ENCODE peak calls at places on chromosomes 3 and 15, in seven cellular contexts. One of them, this sample, is unnamed. For H3K4me1, the result is how much of the 10 kb centered on the place peaks cover.

GRCh38 chr15:60215225-60215963 is 182.4 kb downstream of the ANXA2 start:
- DNase-seq in gastrocnemius medialis: no peak
- DNase-seq in adrenal gland: no peak
- DNase-seq in IMR-90: no peak
- DNase-seq in body of pancreas: no peak
- DNase-seq in breast epithelium: no peak
- DNase-seq in uterus: no peak
- DNase-seq in this sample: no peak

GRCh38 chr15:81293728-81294500 is 30.0 kb downstream of the STARD5 start:
- DNase-seq in body of pancreas: no peak
- DNase-seq in gastrocnemius medialis: no peak
- DNase-seq in breast epithelium: no peak
- DNase-seq in uterus: no peak
- DNase-seq in adrenal gland: no peak
- DNase-seq in IMR-90: no peak
- DNase-seq in this sample: no peak

GRCh38 chr3:51944541-51945021 is 2.4 kb downstream of the PARP3 start:
- DNase-seq in breast epithelium: no peak
- DNase-seq in uterus: no peak
- DNase-seq in gastrocnemius medialis: no peak
- DNase-seq in body of pancreas: peak
- DNase-seq in adrenal gland: no peak
- DNase-seq in IMR-90: no peak
- DNase-seq in this sample: no peak

GRCh38 chr3:87088984-87089841 is 98.3 kb upstream of the VGLL3 start:
- DNase-seq in uterus: peak
- DNase-seq in breast epithelium: no peak
- DNase-seq in body of pancreas: peak
- DNase-seq in adrenal gland: peak
- DNase-seq in gastrocnemius medialis: peak
- DNase-seq in IMR-90: peak
- DNase-seq in this sample: peak

GRCh38 chr3:48516571-48516970 is 12.6 kb upstream of the SHISA5 start:
- DNase-seq in uterus: no peak
- DNase-seq in body of pancreas: no peak
- DNase-seq in breast epithelium: no peak
- DNase-seq in gastrocnemius medialis: no peak
- DNase-seq in IMR-90: no peak
- DNase-seq in adrenal gland: no peak
- DNase-seq in this sample: no peak

GRCh38 chr3:57011022-57011421 is 49.4 kb upstream of the SPATA12 start:
- DNase-seq in IMR-90: no peak
- DNase-seq in uterus: no peak
- DNase-seq in gastrocnemius medialis: no peak
- DNase-seq in breast epithelium: no peak
- DNase-seq in body of pancreas: no peak
- DNase-seq in adrenal gland: no peak
- DNase-seq in this sample: no peak

GRCh38 chr3:189144645-189145044 is 27.1 kb upstream of the TPRG1 start:
- DNase-seq in breast epithelium: no peak
- DNase-seq in IMR-90: peak
- DNase-seq in uterus: no peak
- DNase-seq in adrenal gland: no peak
- DNase-seq in body of pancreas: no peak
- DNase-seq in gastrocnemius medialis: no peak
- DNase-seq in this sample: no peak

GRCh38 chr3:30511524-30512278 is 94.7 kb upstream of the TGFBR2 start:
- DNase-seq in adrenal gland: peak
- DNase-seq in gastrocnemius medialis: peak
- DNase-seq in uterus: no peak
- DNase-seq in body of pancreas: no peak
- DNase-seq in IMR-90: peak
- DNase-seq in breast epithelium: no peak
- DNase-seq in this sample: no peak

GRCh38 chr15:93049914-93050534 is 39.0 kb downstream of the RGMA start:
- DNase-seq in uterus: no peak
- DNase-seq in breast epithelium: no peak
- DNase-seq in gastrocnemius medialis: no peak
- DNase-seq in adrenal gland: no peak
- DNase-seq in body of pancreas: no peak
- DNase-seq in IMR-90: no peak
- DNase-seq in this sample: no peak

GRCh38 chr3:53071882-53072431 is 26.1 kb upstream of the SFMBT1 start:
- DNase-seq in breast epithelium: peak
- DNase-seq in uterus: no peak
- DNase-seq in adrenal gland: no peak
- DNase-seq in IMR-90: no peak
- DNase-seq in gastrocnemius medialis: no peak
- DNase-seq in body of pancreas: no peak
- DNase-seq in this sample: no peak

GRCh38 chr15:71186267-71186666 is 71.0 kb downstream of the THSD4 start:
- DNase-seq in breast epithelium: no peak
- DNase-seq in adrenal gland: peak
- DNase-seq in IMR-90: no peak
- DNase-seq in body of pancreas: no peak
- DNase-seq in uterus: no peak
- DNase-seq in gastrocnemius medialis: no peak
- DNase-seq in this sample: peak

GRCh38 chr15:70855764-70856163 is 1.8 kb upstream of the LARP6 start:
- DNase-seq in uterus: no peak
- DNase-seq in adrenal gland: peak
- DNase-seq in gastrocnemius medialis: no peak
- DNase-seq in breast epithelium: no peak
- DNase-seq in IMR-90: peak
- DNase-seq in body of pancreas: no peak
- DNase-seq in this sample: no peak

GRCh38 chr3:124791639-124792111 is 61.4 kb downstream of the UMPS start:
- DNase-seq in body of pancreas: no peak
- DNase-seq in gastrocnemius medialis: peak
- DNase-seq in breast epithelium: no peak
- DNase-seq in IMR-90: peak
- DNase-seq in adrenal gland: no peak
- DNase-seq in uterus: peak
- DNase-seq in this sample: peak

GRCh38 chr15:65054333-65055200 is 9.4 kb downstream of the SLC51B start:
- DNase-seq in body of pancreas: peak
- DNase-seq in IMR-90: peak
- DNase-seq in breast epithelium: peak
- DNase-seq in adrenal gland: peak
- DNase-seq in gastrocnemius medialis: peak
- DNase-seq in uterus: peak
- DNase-seq in this sample: peak

GRCh38 chr3:141452045-141452444 is 34.8 kb upstream of the RASA2 start:
- DNase-seq in breast epithelium: no peak
- DNase-seq in adrenal gland: no peak
- DNase-seq in body of pancreas: no peak
- DNase-seq in uterus: no peak
- DNase-seq in IMR-90: peak
- DNase-seq in gastrocnemius medialis: no peak
- DNase-seq in this sample: no peak

GRCh38 chr3:48367201-48367600 is 4.8 kb upstream of the FBXW12 start:
- DNase-seq in gastrocnemius medialis: no peak
- DNase-seq in IMR-90: no peak
- DNase-seq in breast epithelium: no peak
- DNase-seq in body of pancreas: peak
- DNase-seq in uterus: no peak
- DNase-seq in adrenal gland: peak
- DNase-seq in this sample: no peak

GRCh38 chr15:74385442-74386132 is 18.1 kb upstream of the CYP11A1 start:
- DNase-seq in gastrocnemius medialis: no peak
- DNase-seq in uterus: no peak
- DNase-seq in IMR-90: no peak
- DNase-seq in breast epithelium: no peak
- DNase-seq in body of pancreas: no peak
- DNase-seq in adrenal gland: no peak
- DNase-seq in this sample: peak

GRCh38 chr3:45985532-45986302 is 9.9 kb downstream of the FYCO1 start:
- DNase-seq in adrenal gland: no peak
- DNase-seq in IMR-90: peak
- DNase-seq in breast epithelium: no peak
- DNase-seq in uterus: no peak
- DNase-seq in gastrocnemius medialis: peak
- DNase-seq in body of pancreas: no peak
- DNase-seq in this sample: peak
- H3K4me1 ChIP-seq in adrenal gland: half or more
- H3K4me1 ChIP-seq in IMR-90: half or more
- H3K4me1 ChIP-seq in breast epithelium: half or more
- H3K4me1 ChIP-seq in uterus: under half
- H3K4me1 ChIP-seq in gastrocnemius medialis: half or more
- H3K4me1 ChIP-seq in body of pancreas: half or more
- H3K4me1 ChIP-seq in this sample: half or more

GRCh38 chr3:114649331-114649730 is 355.5 kb downstream of the TIGIT start:
- DNase-seq in uterus: no peak
- DNase-seq in adrenal gland: no peak
- DNase-seq in breast epithelium: no peak
- DNase-seq in body of pancreas: no peak
- DNase-seq in gastrocnemius medialis: no peak
- DNase-seq in IMR-90: peak
- DNase-seq in this sample: no peak

GRCh38 chr3:114645392-114645791 is 351.6 kb downstream of the TIGIT start:
- DNase-seq in adrenal gland: no peak
- DNase-seq in IMR-90: peak
- DNase-seq in uterus: no peak
- DNase-seq in breast epithelium: no peak
- DNase-seq in gastrocnemius medialis: no peak
- DNase-seq in body of pancreas: no peak
- DNase-seq in this sample: no peak

GRCh38 chr3:114643342-114643741 is 349.5 kb downstream of the TIGIT start:
- DNase-seq in uterus: no peak
- DNase-seq in IMR-90: no peak
- DNase-seq in adrenal gland: no peak
- DNase-seq in gastrocnemius medialis: no peak
- DNase-seq in body of pancreas: no peak
- DNase-seq in breast epithelium: no peak
- DNase-seq in this sample: no peak

GRCh38 chr3:114644372-114644771 is 350.5 kb downstream of the TIGIT start:
- DNase-seq in adrenal gland: no peak
- DNase-seq in body of pancreas: no peak
- DNase-seq in IMR-90: peak
- DNase-seq in gastrocnemius medialis: no peak
- DNase-seq in uterus: no peak
- DNase-seq in breast epithelium: no peak
- DNase-seq in this sample: no peak

DNA sequence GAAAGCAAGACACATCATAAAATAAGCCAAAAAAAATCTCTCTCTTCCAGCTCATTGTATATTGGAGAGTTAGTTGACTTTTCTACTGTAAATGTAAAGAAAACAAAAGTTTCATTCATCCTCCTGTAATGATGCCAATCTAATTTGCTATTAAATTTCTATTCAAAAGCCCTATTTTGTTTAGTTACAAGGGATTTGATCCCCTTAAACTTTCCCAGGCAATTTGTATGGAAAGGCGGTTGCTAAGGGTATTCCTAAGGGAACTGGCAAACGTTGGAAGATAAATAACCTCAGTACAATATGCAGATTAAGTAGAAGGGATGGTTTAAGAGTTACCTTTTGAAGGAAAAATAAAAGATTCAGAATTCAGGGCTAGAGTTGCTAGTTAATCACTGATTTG is 352.7 kb downstream of the TIGIT start:
- DNase-seq in uterus: no peak
- DNase-seq in IMR-90: no peak
- DNase-seq in breast epithelium: no peak
- DNase-seq in gastrocnemius medialis: no peak
- DNase-seq in adrenal gland: no peak
- DNase-seq in body of pancreas: no peak
- DNase-seq in this sample: no peak
- TF ChIP-seq POLR2A in uterus: no peak
- TF ChIP-seq POLR2A in IMR-90: no peak
- TF ChIP-seq POLR2A in breast epithelium: no peak
- TF ChIP-seq POLR2A in gastrocnemius medialis: no peak
- TF ChIP-seq POLR2A in adrenal gland: no peak
- TF ChIP-seq POLR2A in body of pancreas: no peak
- TF ChIP-seq POLR2A in this sample: no peak

DNA sequence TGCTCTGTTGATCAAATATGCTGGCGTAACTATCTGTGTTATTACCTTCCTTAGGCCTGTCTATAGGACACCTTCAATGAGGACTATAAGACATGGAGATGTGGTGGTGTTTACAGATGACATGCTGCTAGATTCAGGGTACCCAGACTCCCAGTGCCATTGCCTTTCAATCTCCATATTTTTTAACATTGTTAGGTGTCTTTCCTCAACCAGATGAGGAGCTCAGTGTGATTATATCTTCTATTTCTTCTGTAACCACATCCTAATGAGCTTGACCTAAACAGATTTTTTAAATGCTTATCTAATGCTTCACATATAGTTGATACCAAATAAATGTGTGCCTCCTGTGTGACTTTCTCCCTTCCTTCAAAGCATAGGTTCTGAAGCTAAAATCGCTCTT is 730.1 kb upstream of the NR2F2 start:
- DNase-seq in breast epithelium: no peak
- DNase-seq in body of pancreas: no peak
- DNase-seq in gastrocnemius medialis: no peak
- DNase-seq in adrenal gland: no peak
- DNase-seq in IMR-90: no peak
- DNase-seq in uterus: no peak
- DNase-seq in this sample: no peak
- H3K4me1 ChIP-seq in breast epithelium: under half
- H3K4me1 ChIP-seq in body of pancreas: under half
- H3K4me1 ChIP-seq in gastrocnemius medialis: under half
- H3K4me1 ChIP-seq in adrenal gland: under half
- H3K4me1 ChIP-seq in IMR-90: under half
- H3K4me1 ChIP-seq in uterus: under half
- H3K4me1 ChIP-seq in this sample: under half

GRCh38 chr3:14431928-14432834 is 29.8 kb downstream of the SLC6A6 start:
- DNase-seq in gastrocnemius medialis: peak
- DNase-seq in breast epithelium: peak
- DNase-seq in IMR-90: peak
- DNase-seq in body of pancreas: peak
- DNase-seq in uterus: peak
- DNase-seq in adrenal gland: peak
- DNase-seq in this sample: peak
- TF ChIP-seq POLR2A in gastrocnemius medialis: peak
- TF ChIP-seq POLR2A in breast epithelium: no peak
- TF ChIP-seq POLR2A in IMR-90: no peak
- TF ChIP-seq POLR2A in body of pancreas: no peak
- TF ChIP-seq POLR2A in uterus: no peak
- TF ChIP-seq POLR2A in adrenal gland: peak
- TF ChIP-seq POLR2A in this sample: no peak

GRCh38 chr15:68371851-68372250 is 60.1 kb downstream of the ITGA11 start:
- DNase-seq in IMR-90: no peak
- DNase-seq in body of pancreas: no peak
- DNase-seq in adrenal gland: peak
- DNase-seq in gastrocnemius medialis: no peak
- DNase-seq in breast epithelium: no peak
- DNase-seq in uterus: peak
- DNase-seq in this sample: no peak
- H3K4me1 ChIP-seq in IMR-90: under half
- H3K4me1 ChIP-seq in body of pancreas: under half
- H3K4me1 ChIP-seq in adrenal gland: under half
- H3K4me1 ChIP-seq in gastrocnemius medialis: under half
- H3K4me1 ChIP-seq in breast epithelium: under half
- H3K4me1 ChIP-seq in uterus: under half
- H3K4me1 ChIP-seq in this sample: under half

GRCh38 chr15:41906608-41907007 is 12.8 kb upstream of the SPTBN5 start:
- DNase-seq in uterus: no peak
- DNase-seq in breast epithelium: no peak
- DNase-seq in IMR-90: no peak
- DNase-seq in gastrocnemius medialis: no peak
- DNase-seq in body of pancreas: no peak
- DNase-seq in adrenal gland: no peak
- DNase-seq in this sample: no peak
- TF ChIP-seq POLR2A in uterus: no peak
- TF ChIP-seq POLR2A in breast epithelium: no peak
- TF ChIP-seq POLR2A in IMR-90: no peak
- TF ChIP-seq POLR2A in gastrocnemius medialis: no peak
- TF ChIP-seq POLR2A in body of pancreas: no peak
- TF ChIP-seq POLR2A in adrenal gland: no peak
- TF ChIP-seq POLR2A in this sample: no peak

This sample was measured in heart left ventricle.